ENCODE peak calls at places on chromosomes 6 and 20, in seven cellular contexts. N is breast epithelium, T is gastrocnemius medialis, E is A549, Q is right lobe of liver, B is transverse colon, G is stomach. F is an unnamed sample.
A peak's percentile ranks its signal among the peaks of the same experiment; 100 is the strongest.

GRCh38 chr6:41767112-41767946 is 12.4 kb downstream of the FRS3 start:
- DNase-seq in N (peak; percentile 78), T (no peak), E (no peak), Q (no peak), B (peak; percentile 43), G (peak; percentile 86), F (peak; percentile 73)

GRCh38 chr6:11759995-11760394 is 18.6 kb downstream of the ADTRP start:
- DNase-seq in N (no peak), T (no peak), E (no peak), Q (no peak), B (no peak), G (no peak), F (no peak)

GRCh38 chr6:45156075-45156474 is 172.1 kb upstream of the RUNX2 start:
- DNase-seq in N (no peak), T (no peak), E (no peak), Q (no peak), B (no peak), G (no peak), F (no peak)

GRCh38 chr6:73696990-73697651 is 1.1 kb downstream of the CD109 start:
- DNase-seq in N (no peak), T (no peak), E (no peak), Q (no peak), B (no peak), G (no peak), F (no peak)

GRCh38 chr20:54405540-54405939 is 69.9 kb upstream of the DOK5 start:
- DNase-seq in N (no peak), T (no peak), E (no peak), Q (no peak), B (no peak), G (no peak), F (no peak)

GRCh38 chr6:31615748-31616147 is 714 bp downstream of the AIF1 start:
- DNase-seq in N (no peak), T (no peak), E (no peak), Q (no peak), B (no peak), G (no peak), F (no peak)

GRCh38 chr6:36351152-36351571 is 14.5 kb upstream of the BNIP5 start:
- DNase-seq in N (no peak), T (no peak), E (no peak), Q (no peak), B (no peak), G (no peak), F (no peak)

GRCh38 chr6:142787422-142787821 is 157.6 kb downstream of the HIVEP2 start:
- DNase-seq in N (no peak), T (no peak), E (no peak), Q (no peak), B (no peak), G (no peak), F (no peak)

GRCh38 chr6:156534594-156534993 is 242.6 kb upstream of the ARID1B start:
- DNase-seq in N (no peak), T (no peak), E (no peak), Q (no peak), B (no peak), G (no peak), F (no peak)

GRCh38 chr6:169556758-169557505 is 144.9 kb downstream of the WDR27 start:
- DNase-seq in N (no peak), T (no peak), E (no peak), Q (no peak), B (peak; percentile 50), G (no peak), F (no peak)

GRCh38 chr6:165844232-165844631 is 181.2 kb upstream of the PDE10A start:
- DNase-seq in N (no peak), T (no peak), E (no peak), Q (no peak), B (no peak), G (no peak), F (no peak)

GRCh38 chr6:134034951-134035822 is 17.2 kb downstream of the SLC2A12 start:
- DNase-seq in N (no peak), T (no peak), E (no peak), Q (no peak), B (no peak), G (no peak), F (no peak)

GRCh38 chr20:20211274-20211987 is 156.5 kb upstream of the INSM1 start:
- DNase-seq in N (no peak), T (no peak), E (no peak), Q (no peak), B (peak; percentile 53), G (no peak), F (no peak)

GRCh38 chr6:83097204-83097603 is 29.7 kb downstream of the DOP1A start:
- DNase-seq in N (no peak), T (no peak), E (no peak), Q (no peak), B (no peak), G (no peak), F (no peak)

GRCh38 chr6:136582702-136583471 is 32.7 kb upstream of the MAP7 start:
- DNase-seq in N (no peak), T (no peak), E (peak; percentile 50), Q (no peak), B (no peak), G (no peak), F (no peak)
- TF ChIP-seq POLR2A in N (no peak), T (no peak), E (no peak), Q (no peak), B (no peak), G (no peak), F (no peak)

DNA sequence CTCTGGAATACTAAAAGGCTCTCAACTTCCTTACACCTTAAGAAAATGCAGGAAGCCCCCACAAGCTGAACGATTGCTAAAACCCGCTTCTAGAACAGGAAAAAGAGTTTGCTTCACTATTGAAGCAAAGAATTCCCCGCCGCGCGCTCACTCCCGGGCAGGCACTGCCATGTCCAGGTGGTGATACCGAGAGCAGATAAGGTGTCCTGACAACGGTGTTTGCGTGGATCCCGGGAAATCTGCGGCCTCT is 1.1 kb downstream of the RRAGD start:
- DNase-seq in N (peak; percentile 52), T (no peak), E (no peak), Q (no peak), B (no peak), G (peak; percentile 27), F (peak; percentile 34)
- H3K4me1 ChIP-seq in N (no peaks in the 10 kb centered on the region), T (peaks cover 48% of the 10 kb centered on the region), E (peaks cover 3% of the 10 kb centered on the region), Q (no peaks in the 10 kb centered on the region), B (peaks cover 14% of the 10 kb centered on the region), G (peaks cover 26% of the 10 kb centered on the region), F (peaks cover 38% of the 10 kb centered on the region)

DNA sequence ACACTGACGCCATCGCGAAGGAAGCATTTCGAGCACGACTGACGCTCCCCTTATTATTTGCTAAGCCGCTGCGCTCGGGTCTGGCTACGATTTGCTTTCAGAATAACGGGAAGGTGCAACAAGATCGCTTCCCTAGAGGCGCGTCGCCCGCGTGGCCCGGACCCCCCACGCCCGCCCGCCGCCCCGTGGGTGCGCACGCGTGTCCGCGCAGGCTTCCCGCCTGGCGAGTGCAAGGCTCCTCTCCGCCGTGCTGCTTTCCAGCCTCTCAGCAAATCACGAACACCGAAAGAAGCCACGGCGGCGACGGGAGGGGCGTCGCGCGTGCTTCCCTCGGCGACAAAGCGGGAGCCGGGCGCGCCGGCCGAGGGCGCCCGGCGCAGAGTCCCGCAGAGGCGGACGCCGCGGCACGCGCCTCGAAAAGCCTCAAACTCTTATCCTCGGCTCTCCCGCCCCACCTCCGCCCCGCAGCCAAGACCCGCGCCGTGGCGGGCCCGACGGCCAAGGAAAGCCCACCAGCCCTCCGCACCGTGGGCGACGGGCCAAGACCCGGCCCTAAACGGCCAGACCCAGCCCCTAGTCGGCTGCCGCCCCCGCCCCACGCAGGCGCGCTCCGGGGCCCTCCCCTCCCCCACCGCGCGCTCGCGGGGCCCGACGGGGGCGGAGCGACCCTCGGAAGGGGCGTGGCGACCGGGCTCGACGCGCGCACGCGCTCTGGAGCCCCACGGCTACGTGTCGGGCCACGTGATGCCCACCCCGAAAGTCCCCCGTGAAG is 987 bp upstream of the QKI start:
- DNase-seq in N (peak; percentile 82), T (peak; percentile 81), E (peak; percentile 75), Q (peak; percentile 91), B (peak; percentile 83), G (peak; percentile 85), F (peak; percentile 90)
- TF ChIP-seq POLR2A in N (peak; percentile 28), T (peak; percentile 98), E (peak; percentile 46), Q (peak; percentile 88), B (peak; percentile 56), G (no peak), F (no peak)

DNA sequence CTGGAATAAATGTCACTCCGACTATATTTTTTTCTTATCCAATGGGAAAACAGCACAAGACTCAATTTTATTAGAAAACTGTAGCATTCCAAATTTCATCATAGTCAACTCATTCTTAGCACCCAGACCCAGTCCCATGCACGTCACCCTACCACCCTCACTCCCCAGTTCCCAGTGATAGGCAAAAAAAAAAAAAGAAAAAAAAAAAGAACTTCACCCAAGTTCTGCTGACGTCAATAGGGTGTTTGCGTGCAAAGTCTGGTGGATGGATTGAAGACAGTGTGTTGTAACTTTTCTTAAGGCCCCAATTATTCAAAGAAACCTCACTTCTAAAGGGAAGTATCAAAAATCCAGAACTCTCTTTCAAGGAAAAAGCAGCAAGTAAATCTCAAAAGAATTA is 213.9 kb upstream of the PRDM1 start:
- DNase-seq in N (no peak), T (no peak), E (no peak), Q (no peak), B (peak; percentile 22), G (no peak), F (peak; percentile 39)
- H3K4me1 ChIP-seq in N (no peaks in the 10 kb centered on the region), T (no peaks in the 10 kb centered on the region), E (peaks cover 11% of the 10 kb centered on the region), Q (no peaks in the 10 kb centered on the region), B (no peaks in the 10 kb centered on the region), G (peaks cover 10% of the 10 kb centered on the region), F (no peaks in the 10 kb centered on the region)

GRCh38 chr6:33417127-33417902 is 592 bp downstream of the CUTA start:
- DNase-seq in N (no peak), T (no peak), E (peak; percentile 38), Q (no peak), B (no peak), G (no peak), F (no peak)

GRCh38 chr6:33416386-33417126 is 1.4 kb downstream of the CUTA start:
- DNase-seq in N (no peak), T (no peak), E (no peak), Q (no peak), B (no peak), G (no peak), F (no peak)

GRCh38 chr6:33418690-33419291 is 884 bp upstream of the CUTA start:
- DNase-seq in N (no peak), T (no peak), E (no peak), Q (no peak), B (no peak), G (no peak), F (peak; percentile 32)

GRCh38 chr6:33419580-33420492 is at the start of gene SYNGAP1:
- DNase-seq in N (no peak), T (no peak), E (no peak), Q (no peak), B (peak; percentile 58), G (no peak), F (peak; percentile 69)

GRCh38 chr6:33417903-33418689 is at the start of gene CUTA:
- DNase-seq in N (peak; percentile 99), T (peak; percentile 100), E (peak; percentile 93), Q (peak; percentile 100), B (peak; percentile 99), G (peak; percentile 99), F (peak; percentile 100)
- TF ChIP-seq POLR2A in N (peak; percentile 84), T (peak; percentile 74), E (peak; percentile 51), Q (peak; percentile 55), B (peak; percentile 75), G (no peak), F (no peak)